ENCODE peak calls at places on chromosomes 12 and 14, in six cellular contexts. O, E, I, N, M and V are unnamed samples.

GRCh38 chr12:96256672-96257361 is 62.6 kb downstream of the ELK3 start:
- DNase-seq in O (no peak), E (no peak), I (no peak), N (no peak), M (no peak), V (no peak)

GRCh38 chr12:1504304-1505150 is 89.9 kb downstream of the FBXL14 start:
- DNase-seq in O (no peak), E (no peak), I (no peak), N (no peak), M (no peak), V (peak)

GRCh38 chr12:46770501-46771183 is 55.2 kb downstream of the SLC38A4 start:
- DNase-seq in O (peak), E (no peak), I (no peak), N (no peak), M (no peak), V (no peak)

GRCh38 chr14:65299837-65300236 is 112.7 kb upstream of the FUT8 start:
- DNase-seq in O (no peak), E (no peak), I (no peak), N (no peak), M (no peak), V (no peak)

GRCh38 chr12:6947615-6948014 is 3.5 kb upstream of the PTPN6 start:
- DNase-seq in O (no peak), E (no peak), I (no peak), N (no peak), M (no peak), V (no peak)

GRCh38 chr12:101698782-101699347 is 1.4 kb downstream of the CHPT1 start:
- DNase-seq in O (no peak), E (peak), I (no peak), N (no peak), M (no peak), V (peak)

GRCh38 chr14:33254342-33254741 is 315.7 kb downstream of the NPAS3 start:
- DNase-seq in O (no peak), E (no peak), I (no peak), N (no peak), M (no peak), V (no peak)

GRCh38 chr12:51538599-51538998 is 52.4 kb upstream of the SCN8A start:
- DNase-seq in O (no peak), E (no peak), I (no peak), N (no peak), M (no peak), V (no peak)

GRCh38 chr14:36068777-36069534 is 107.6 kb downstream of the PTCSC3 start:
- DNase-seq in O (no peak), E (no peak), I (no peak), N (peak), M (no peak), V (no peak)

GRCh38 chr12:18570543-18570942 is 167.3 kb downstream of the PLCZ1 start:
- DNase-seq in O (no peak), E (peak), I (no peak), N (no peak), M (no peak), V (no peak)

GRCh38 chr12:77225373-77225772 is 160.0 kb upstream of the E2F7 start:
- DNase-seq in O (peak), E (no peak), I (no peak), N (no peak), M (no peak), V (no peak)

GRCh38 chr14:70140614-70141013 is 48.1 kb downstream of the SLC8A3 start:
- DNase-seq in O (no peak), E (no peak), I (no peak), N (no peak), M (no peak), V (no peak)

GRCh38 chr12:11595080-11595479 is 54.4 kb upstream of the ETV6 start:
- DNase-seq in O (no peak), E (no peak), I (no peak), N (no peak), M (no peak), V (peak)

GRCh38 chr14:63203618-63204406 is 431 bp upstream of the RHOJ start:
- DNase-seq in O (peak), E (no peak), I (peak), N (peak), M (peak), V (peak)

GRCh38 chr12:45601888-45602287 is 127.6 kb upstream of the ARID2 start:
- DNase-seq in O (no peak), E (no peak), I (no peak), N (no peak), M (no peak), V (no peak)

GRCh38 chr14:48575772-48576171 is 900.4 kb upstream of the MDGA2 start:
- DNase-seq in O (no peak), E (no peak), I (peak), N (no peak), M (no peak), V (no peak)

GRCh38 chr12:94963649-94964048 is 39.8 kb downstream of the NDUFA12 start:
- DNase-seq in O (no peak), E (no peak), I (no peak), N (no peak), M (no peak), V (no peak)

GRCh38 chr12:8692573-8692972 is 5.2 kb upstream of the RIMKLB start:
- DNase-seq in O (no peak), E (peak), I (peak), N (no peak), M (no peak), V (no peak)

GRCh38 chr12:47707905-47708543 is 2.2 kb upstream of the RPAP3 start:
- DNase-seq in O (no peak), E (no peak), I (no peak), N (no peak), M (no peak), V (peak)

GRCh38 chr14:76461886-76462285 is 85.9 kb downstream of the ESRRB start:
- DNase-seq in O (no peak), E (no peak), I (no peak), N (no peak), M (no peak), V (no peak)
- TF ChIP-seq MAX in O (no peak), E (no peak), I (no peak), N (no peak), M (no peak), V (no peak)

GRCh38 chr12:126681676-126682075 is 1585.3 kb upstream of the TMEM132C start:
- DNase-seq in O (no peak), E (no peak), I (no peak), N (no peak), M (no peak), V (peak)

GRCh38 chr12:126676426-126676825 is 1590.5 kb upstream of the TMEM132C start:
- DNase-seq in O (no peak), E (no peak), I (no peak), N (no peak), M (no peak), V (no peak)
- TF ChIP-seq MAX in O (no peak), E (no peak), I (no peak), N (no peak), M (no peak), V (no peak)

GRCh38 chr12:57215668-57216013 is 953 bp upstream of the NXPH4 start:
- DNase-seq in O (no peak), E (no peak), I (no peak), N (no peak), M (no peak), V (peak)
- TF ChIP-seq MAX in O (no peak), E (no peak), I (no peak), N (no peak), M (no peak), V (no peak)

GRCh38 chr14:23707415-23707814 is 71.3 kb downstream of the DHRS2 start:
- DNase-seq in O (no peak), E (no peak), I (no peak), N (no peak), M (no peak), V (no peak)
- TF ChIP-seq MAX in O (no peak), E (no peak), I (no peak), N (no peak), M (no peak), V (no peak)

DNA sequence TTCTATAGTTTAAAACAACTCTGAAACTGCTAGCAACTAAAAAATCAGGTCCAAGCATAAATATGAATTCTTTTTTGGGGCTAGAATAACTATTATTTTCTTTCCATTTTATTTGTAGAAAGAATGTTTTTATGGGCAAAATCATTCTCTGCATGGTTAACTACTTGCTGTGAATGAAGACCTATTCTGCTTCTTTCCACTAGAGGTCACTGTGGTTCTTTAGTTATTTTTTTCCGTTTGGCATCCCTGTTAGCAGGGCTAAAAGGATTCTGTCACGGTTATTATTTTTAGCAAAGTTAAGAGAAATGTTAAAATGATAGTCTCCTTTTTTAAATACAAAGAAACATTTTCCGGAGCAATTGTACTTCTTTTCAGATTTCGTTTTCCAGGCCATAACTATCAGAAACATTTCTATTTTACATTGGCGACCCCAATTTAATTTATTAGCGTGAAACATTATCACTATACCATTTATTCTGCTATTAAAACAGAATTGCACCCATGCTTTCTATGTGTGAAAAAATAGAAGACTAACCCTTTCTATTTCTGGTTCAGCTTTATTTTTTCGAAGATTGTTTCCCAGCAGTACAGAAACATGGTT is 404.8 kb downstream of the ATP23 start:
- DNase-seq in O (peak), E (peak), I (no peak), N (peak), M (no peak), V (peak)
- TF ChIP-seq MAX in O (no peak), E (no peak), I (no peak), N (no peak), M (no peak), V (no peak)

GRCh38 chr14:101249676-101250036 is 311.6 kb upstream of the DIO3 start:
- DNase-seq in O (no peak), E (no peak), I (no peak), N (no peak), M (no peak), V (no peak)

GRCh38 chr14:101248840-101249675 is 312.2 kb upstream of the DIO3 start:
- DNase-seq in O (no peak), E (no peak), I (no peak), N (no peak), M (no peak), V (no peak)

GRCh38 chr14:101250336-101250947 is 310.9 kb upstream of the DIO3 start:
- DNase-seq in O (no peak), E (no peak), I (no peak), N (no peak), M (no peak), V (no peak)

GRCh38 chr14:101248056-101248725 is 313.1 kb upstream of the DIO3 start:
- DNase-seq in O (no peak), E (no peak), I (no peak), N (no peak), M (no peak), V (no peak)

DNA sequence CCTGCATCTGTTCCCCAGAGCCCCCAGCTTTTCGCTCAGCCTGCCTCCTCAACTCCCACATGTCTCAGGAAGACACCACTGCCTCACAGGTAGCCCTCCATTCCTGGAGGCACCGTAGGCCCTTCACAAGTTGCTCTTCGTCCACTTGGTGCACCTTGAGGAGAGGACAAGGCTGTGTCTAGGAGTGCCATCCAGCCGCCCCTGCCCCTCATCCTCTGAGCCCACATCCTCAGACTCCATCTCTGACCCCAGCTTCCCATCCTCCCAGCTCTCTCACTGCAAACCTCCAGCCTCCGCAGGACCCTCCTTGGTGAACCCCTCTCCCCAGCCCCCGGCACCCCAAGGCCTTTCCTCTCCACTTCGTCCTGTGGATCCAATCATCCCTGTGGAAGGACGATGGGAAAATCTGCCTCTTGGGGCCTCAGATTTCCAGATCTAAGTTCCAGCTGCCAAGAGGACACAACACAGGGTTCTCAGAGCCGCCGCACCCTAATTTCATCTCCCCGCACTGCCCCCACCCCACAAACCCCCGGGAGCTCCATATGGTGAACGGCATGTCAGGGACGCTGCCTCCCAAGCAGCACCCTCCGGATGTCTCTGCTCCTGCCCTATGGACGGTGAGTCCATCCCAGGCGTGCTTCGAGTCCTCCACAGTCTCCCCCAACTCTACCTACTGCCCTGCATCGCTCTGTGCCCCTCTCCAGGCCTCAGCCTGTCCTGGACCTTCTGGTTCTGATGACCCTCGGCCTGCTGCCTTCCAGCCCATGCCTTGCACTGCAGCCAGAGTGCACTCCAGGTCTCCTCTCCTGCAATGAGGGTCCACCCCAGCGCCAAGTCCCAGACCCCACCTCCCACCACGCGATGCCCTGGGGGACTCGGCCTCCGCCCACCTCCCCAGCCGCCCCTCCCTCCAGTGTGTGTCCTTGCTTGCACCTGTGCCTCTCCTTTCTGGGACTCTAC is 314.1 kb upstream of the DIO3 start:
- DNase-seq in O (no peak), E (no peak), I (no peak), N (no peak), M (no peak), V (no peak)
- TF ChIP-seq MAX in O (no peak), E (no peak), I (no peak), N (no peak), M (no peak), V (no peak)

GRCh38 chr12:27779416-27779815 is 617 bp upstream of the KLHL42 start:
- DNase-seq in O (peak), E (no peak), I (peak), N (peak), M (no peak), V (peak)
- TF ChIP-seq MAX in O (peak), E (no peak), I (peak), N (peak), M (peak), V (no peak)

DNA sequence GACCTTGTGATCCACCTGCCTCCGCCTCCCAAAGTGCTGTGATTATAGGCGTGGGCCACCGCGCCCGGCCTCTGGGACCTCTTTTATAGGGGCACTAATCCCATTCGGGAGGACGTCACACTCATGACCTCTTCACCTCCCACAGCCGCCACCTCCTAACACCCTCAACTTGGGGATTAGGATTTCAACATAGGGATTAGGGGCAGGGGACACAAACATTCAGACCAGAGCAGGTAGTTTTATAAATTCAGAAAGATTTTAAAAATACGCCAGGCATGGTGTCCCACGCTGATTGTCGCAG is 49.4 kb downstream of the TPCN1 start:
- DNase-seq in O (no peak), E (no peak), I (no peak), N (no peak), M (no peak), V (no peak)
- TF ChIP-seq MAX in O (no peak), E (no peak), I (no peak), N (no peak), M (no peak), V (no peak)

DNA sequence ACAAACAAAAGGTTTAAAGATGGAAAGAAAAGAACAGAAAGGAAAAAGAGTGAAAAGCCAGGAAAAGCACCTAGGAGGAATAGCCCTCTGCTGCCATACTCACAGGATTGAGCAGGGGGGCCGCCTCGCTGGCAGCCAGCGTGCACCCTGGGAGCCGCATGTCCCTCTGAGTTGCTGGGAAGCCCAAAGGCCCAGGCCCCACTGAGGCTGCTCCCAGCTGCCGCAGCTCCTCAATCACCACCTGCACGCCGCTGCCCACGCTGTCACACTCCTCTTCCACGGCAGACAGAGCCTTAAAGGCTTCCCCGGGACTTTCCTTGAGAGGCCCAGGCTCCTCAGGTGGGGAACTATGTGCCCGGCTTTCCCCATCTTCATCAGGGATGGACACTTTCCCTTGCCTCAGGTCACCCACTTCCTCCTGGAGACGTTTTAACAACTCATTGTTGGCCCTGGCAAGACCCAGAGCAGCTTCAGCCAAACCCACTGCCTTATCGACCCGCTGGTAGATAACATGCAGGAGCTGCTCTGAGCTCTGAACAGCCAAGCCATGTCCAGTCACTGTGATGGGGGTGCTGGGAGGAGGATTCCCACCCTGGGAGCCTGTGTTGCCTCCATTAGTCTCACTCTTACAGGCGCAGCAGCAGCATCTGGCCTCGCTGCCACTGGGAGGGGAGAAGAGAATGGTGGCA is 11.5 kb downstream of the C14orf93 start:
- DNase-seq in O (no peak), E (no peak), I (no peak), N (no peak), M (no peak), V (no peak)
- TF ChIP-seq MAX in O (no peak), E (no peak), I (no peak), N (no peak), M (no peak), V (no peak)